ENCODE peak calls at places on chromosomes 12 and 14, in eight cellular contexts. A, T, B, E, R, Q, S and I are unnamed samples.

GRCh38 chr12:13074396-13075113 is 28.9 kb downstream of the GSG1 start:
- DNase-seq in Q (no peak), R (peak), E (no peak), A (no peak), S (no peak), B (no peak), T (no peak), I (no peak)

GRCh38 chr14:101219896-101220703 is 316.6 kb upstream of the RTL1 start:
- DNase-seq in T (no peak), R (no peak), A (no peak), E (no peak), Q (peak), B (no peak), S (no peak), I (no peak)

GRCh38 chr12:68271346-68271745 is 17.9 kb upstream of the IL22 start:
- DNase-seq in S (no peak), R (peak), E (no peak), B (no peak), T (peak), A (no peak), Q (no peak), I (no peak)

GRCh38 chr12:16062611-16063010 is 151.5 kb downstream of the DERA start:
- DNase-seq in B (no peak), S (no peak), A (no peak), Q (no peak), T (peak), R (no peak), E (no peak), I (no peak)

GRCh38 chr12:107106241-107107025 is 13.1 kb upstream of the CRY1 start:
- DNase-seq in S (no peak), A (no peak), E (no peak), Q (no peak), R (no peak), B (no peak), T (no peak), I (no peak)

GRCh38 chr12:51823875-51824565 is 24.5 kb downstream of the FIGNL2 start:
- DNase-seq in B (peak), T (peak), R (peak), A (no peak), S (no peak), E (peak), Q (peak), I (no peak)

GRCh38 chr12:108097160-108097911 is 31.8 kb upstream of the WSCD2 start:
- DNase-seq in Q (no peak), R (no peak), B (no peak), S (no peak), A (no peak), T (no peak), E (no peak), I (no peak)

GRCh38 chr14:64879635-64880381 is at the start of gene SPTB:
- DNase-seq in S (peak), Q (peak), A (peak), R (no peak), T (no peak), E (peak), B (peak), I (peak)

GRCh38 chr14:96804821-96805374 is 7.7 kb downstream of the VRK1 start:
- DNase-seq in Q (no peak), R (no peak), E (no peak), A (no peak), S (no peak), T (no peak), B (no peak), I (no peak)

GRCh38 chr12:56931474-56931978 is 2.7 kb downstream of the SDR9C7 start:
- DNase-seq in S (no peak), B (peak), E (no peak), T (peak), R (no peak), Q (peak), A (no peak), I (no peak)

GRCh38 chr12:115135800-115136211 is 451.8 kb upstream of the TBX3 start:
- DNase-seq in R (peak), Q (no peak), B (no peak), A (no peak), T (no peak), E (peak), S (no peak), I (no peak)

GRCh38 chr12:66693901-66694513 is 15.1 kb upstream of the GRIP1 start:
- DNase-seq in A (no peak), S (peak), Q (peak), E (no peak), T (peak), R (peak), B (peak), I (no peak)

GRCh38 chr12:120903818-120904773 is at the start of gene SPPL3:
- DNase-seq in E (peak), A (peak), T (peak), B (peak), S (peak), Q (peak), R (peak), I (peak)

GRCh38 chr14:83779266-83779665 is 1750.7 kb upstream of the FLRT2 start:
- DNase-seq in A (no peak), E (no peak), B (no peak), T (peak), R (no peak), S (no peak), Q (no peak), I (no peak)